ENCODE peak calls at places on chromosomes 2 and 18, in four cellular contexts. L is transverse colon, F is H1, Z is A549. E is an unnamed sample.

GRCh38 chr2:30694286-30695055 is 112.8 kb downstream of the CAPN13 start:
- DNase-seq in L (no peak), F (no peak), Z (no peak), E (no peak)

GRCh38 chr2:241854342-241855244 is 4.1 kb downstream of the PDCD1 start:
- DNase-seq in L (no peak), F (no peak), Z (no peak), E (no peak)

GRCh38 chr2:200862532-200863000 is 1.9 kb downstream of the CLK1 start:
- DNase-seq in L (peak), F (no peak), Z (no peak), E (peak)

GRCh38 chr2:132448771-132449170 is 32.2 kb downstream of the GPR39 start:
- DNase-seq in L (peak), F (no peak), Z (no peak), E (peak)

GRCh38 chr18:5106730-5107129 is 90.3 kb downstream of the AKAIN1 start:
- DNase-seq in L (no peak), F (no peak), Z (no peak), E (no peak)

GRCh38 chr2:85248741-85249524 is 78.9 kb downstream of the TGOLN2 start:
- DNase-seq in L (peak), F (no peak), Z (no peak), E (no peak)

GRCh38 chr18:70245941-70246537 is 40.6 kb upstream of the RTTN start:
- DNase-seq in L (no peak), F (no peak), Z (no peak), E (no peak)

GRCh38 chr2:48344441-48344756 is 185.6 kb upstream of the STON1 start:
- DNase-seq in L (no peak), F (no peak), Z (no peak), E (no peak)

GRCh38 chr2:160365691-160366367 is 127.8 kb downstream of the RBMS1 start:
- DNase-seq in L (peak), F (no peak), Z (no peak), E (no peak)

GRCh38 chr2:3424171-3424795 is 44.8 kb downstream of the TRAPPC12 start:
- DNase-seq in L (no peak), F (no peak), Z (no peak), E (no peak)

GRCh38 chr2:176781570-176782217 is 430.9 kb upstream of the HNRNPA3 start:
- DNase-seq in L (no peak), F (no peak), Z (no peak), E (no peak)

GRCh38 chr2:24620936-24621335 is 129.9 kb downstream of the NCOA1 start:
- DNase-seq in L (no peak), F (no peak), Z (no peak), E (peak)

GRCh38 chr2:86453838-86454237 is 12.7 kb downstream of the KDM3A start:
- DNase-seq in L (peak), F (no peak), Z (no peak), E (peak)

GRCh38 chr2:172889767-172890430 is 154.3 kb downstream of the RAPGEF4 start:
- DNase-seq in L (no peak), F (no peak), Z (no peak), E (no peak)

GRCh38 chr2:39524756-39525635 is 87.9 kb upstream of the MAP4K3 start:
- DNase-seq in L (no peak), F (no peak), Z (no peak), E (no peak)

GRCh38 chr2:134550566-134551164 is 168.1 kb downstream of the TMEM163 start:
- DNase-seq in L (no peak), F (no peak), Z (no peak), E (no peak)

GRCh38 chr2:169877406-169877805 is 50.2 kb downstream of the UBR3 start:
- DNase-seq in L (no peak), F (no peak), Z (no peak), E (no peak)

GRCh38 chr2:237330539-237330938 is 83.4 kb downstream of the COL6A3 start:
- DNase-seq in L (no peak), F (no peak), Z (no peak), E (no peak)

GRCh38 chr18:6058941-6059340 is 163.6 kb upstream of the TMEM200C start:
- DNase-seq in L (no peak), F (no peak), Z (no peak), E (no peak)

GRCh38 chr2:27131429-27131828 is 3.0 kb downstream of the PREB start:
- DNase-seq in L (no peak), F (no peak), Z (no peak), E (no peak)
- H3K4me3 ChIP-seq in L (no peak), F (no peak), Z (no peak), E (no peak)

GRCh38 chr2:121044412-121044811 is 240.6 kb downstream of the TFCP2L1 start:
- DNase-seq in L (peak), F (no peak), Z (no peak), E (no peak)
- TF ChIP-seq POLR2A in L (no peak), F (no peak), Z (no peak), E (no peak)

GRCh38 chr2:111705711-111706323 is 178.2 kb downstream of the ANAPC1 start:
- DNase-seq in L (peak), F (peak), Z (peak), E (no peak)
- H3K27ac ChIP-seq in L (peak), F (peak), Z (peak), E (no peak)

GRCh38 chr2:95025406-95026319 is at the start of gene MAL:
- DNase-seq in L (no peak), F (no peak), Z (no peak), E (no peak)

GRCh38 chr2:95024306-95024880 is 1.1 kb upstream of the MAL start:
- DNase-seq in L (no peak), F (no peak), Z (no peak), E (no peak)

GRCh38 chr2:95024960-95025405 is 525 bp upstream of the MAL start:
- DNase-seq in L (no peak), F (no peak), Z (no peak), E (no peak)

GRCh38 chr2:95027369-95027720 is 1.8 kb downstream of the MAL start:
- DNase-seq in L (no peak), F (no peak), Z (no peak), E (no peak)

GRCh38 chr2:95026471-95027368 is 1.2 kb downstream of the MAL start:
- DNase-seq in L (no peak), F (no peak), Z (no peak), E (no peak)
- H3K4me3 ChIP-seq in L (no peak), F (no peak), Z (peak), E (no peak)

GRCh38 chr18:62992877-62993365 is 277.6 kb downstream of the PHLPP1 start:
- DNase-seq in L (no peak), F (no peak), Z (no peak), E (no peak)
- TF ChIP-seq POLR2A in L (no peak), F (no peak), Z (no peak), E (no peak)

GRCh38 chr2:65660340-65660739 is 227.9 kb upstream of the SPRED2 start:
- DNase-seq in L (no peak), F (no peak), Z (no peak), E (no peak)

GRCh38 chr2:65663831-65664407 is 231.5 kb upstream of the SPRED2 start:
- DNase-seq in L (no peak), F (no peak), Z (no peak), E (no peak)

GRCh38 chr2:65661980-65662653 is 229.7 kb upstream of the SPRED2 start:
- DNase-seq in L (peak), F (no peak), Z (no peak), E (no peak)

GRCh38 chr2:65664931-65665330 is 232.5 kb upstream of the SPRED2 start:
- DNase-seq in L (no peak), F (no peak), Z (no peak), E (no peak)

DNA sequence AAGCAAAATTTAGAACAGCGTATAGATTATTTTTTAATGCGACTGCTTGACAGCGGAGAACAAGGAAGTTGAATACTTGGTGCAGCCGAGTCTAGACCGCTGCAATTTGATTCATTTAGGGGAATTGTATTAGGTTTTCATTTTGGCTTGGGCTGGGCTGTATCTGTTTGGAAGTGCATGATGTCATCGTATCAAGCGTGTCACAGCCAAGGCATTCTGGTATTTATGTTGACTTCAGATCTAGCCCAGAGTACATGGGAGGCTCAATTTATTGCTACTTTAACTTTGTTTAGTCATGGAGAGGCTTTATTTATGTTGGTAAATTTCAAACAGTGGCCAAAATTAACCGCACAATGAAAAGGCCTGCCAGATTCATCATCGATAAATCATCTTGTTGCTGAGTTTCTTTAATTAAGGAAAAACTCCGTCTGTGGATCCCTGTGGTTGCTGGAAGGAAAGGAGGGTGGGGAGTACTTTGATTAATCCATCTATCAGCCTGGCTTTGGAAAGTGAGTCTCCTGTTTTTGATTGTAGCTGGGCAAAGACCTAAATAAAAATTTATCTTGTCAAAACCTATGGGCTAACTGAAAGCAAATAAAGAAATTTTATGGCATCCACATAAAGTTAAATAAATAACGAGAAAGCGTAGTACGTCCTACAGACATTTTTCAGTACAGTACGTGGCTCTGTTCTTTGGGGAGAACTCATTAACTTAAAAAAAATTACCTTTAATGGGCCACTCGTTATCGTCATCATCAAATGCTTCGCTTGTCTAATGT is 230.4 kb upstream of the SPRED2 start:
- DNase-seq in L (peak), F (no peak), Z (no peak), E (no peak)
- H3K27ac ChIP-seq in L (peak), F (no peak), Z (no peak), E (no peak)

GRCh38 chr2:22902662-22903165 is 482.3 kb upstream of the KLHL29 start:
- DNase-seq in L (no peak), F (no peak), Z (no peak), E (peak)

GRCh38 chr2:22900674-22901073 is 484.3 kb upstream of the KLHL29 start:
- DNase-seq in L (no peak), F (no peak), Z (no peak), E (no peak)

GRCh38 chr2:22904126-22904684 is 480.8 kb upstream of the KLHL29 start:
- DNase-seq in L (peak), F (peak), Z (peak), E (peak)

GRCh38 chr2:22903616-22904015 is 481.4 kb upstream of the KLHL29 start:
- DNase-seq in L (no peak), F (no peak), Z (no peak), E (no peak)

DNA sequence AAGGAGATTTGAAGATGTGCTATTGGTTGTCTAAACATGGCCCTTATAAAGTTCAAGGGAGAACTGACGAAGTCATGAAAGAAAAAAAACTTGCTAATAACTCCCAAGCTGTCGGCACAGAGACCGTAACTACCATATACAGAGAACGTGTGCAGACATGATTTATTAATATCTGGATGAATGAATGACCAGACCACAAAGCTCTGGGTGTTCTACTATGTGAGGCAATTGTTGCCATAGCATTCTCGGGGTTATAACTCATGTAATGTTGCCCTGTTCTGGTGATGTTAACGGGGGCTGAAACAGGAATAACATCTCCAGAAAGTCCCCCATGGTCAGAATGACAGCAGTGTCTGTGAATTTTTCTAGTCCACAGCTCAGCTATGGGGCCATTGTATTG is 483.5 kb upstream of the KLHL29 start:
- DNase-seq in L (no peak), F (no peak), Z (no peak), E (no peak)
- H3K4me3 ChIP-seq in L (no peak), F (no peak), Z (no peak), E (no peak)

GRCh38 chr18:34153711-34154110 is 71.0 kb downstream of the NOL4 start:
- DNase-seq in L (no peak), F (no peak), Z (no peak), E (peak)

GRCh38 chr18:34159691-34160185 is 65.0 kb downstream of the NOL4 start:
- DNase-seq in L (no peak), F (no peak), Z (no peak), E (no peak)

GRCh38 chr18:34158881-34159690 is 65.6 kb downstream of the NOL4 start:
- DNase-seq in L (no peak), F (peak), Z (no peak), E (peak)
- TF ChIP-seq POLR2A in L (no peak), F (no peak), Z (no peak), E (no peak)

GRCh38 chr18:49569701-49570100 is 7.8 kb downstream of the LIPG start:
- DNase-seq in L (no peak), F (no peak), Z (no peak), E (no peak)

GRCh38 chr18:49572935-49573334 is 11.1 kb downstream of the LIPG start:
- DNase-seq in L (no peak), F (no peak), Z (no peak), E (no peak)

GRCh38 chr18:49570836-49571235 is 9.0 kb downstream of the LIPG start:
- DNase-seq in L (no peak), F (no peak), Z (no peak), E (no peak)

DNA sequence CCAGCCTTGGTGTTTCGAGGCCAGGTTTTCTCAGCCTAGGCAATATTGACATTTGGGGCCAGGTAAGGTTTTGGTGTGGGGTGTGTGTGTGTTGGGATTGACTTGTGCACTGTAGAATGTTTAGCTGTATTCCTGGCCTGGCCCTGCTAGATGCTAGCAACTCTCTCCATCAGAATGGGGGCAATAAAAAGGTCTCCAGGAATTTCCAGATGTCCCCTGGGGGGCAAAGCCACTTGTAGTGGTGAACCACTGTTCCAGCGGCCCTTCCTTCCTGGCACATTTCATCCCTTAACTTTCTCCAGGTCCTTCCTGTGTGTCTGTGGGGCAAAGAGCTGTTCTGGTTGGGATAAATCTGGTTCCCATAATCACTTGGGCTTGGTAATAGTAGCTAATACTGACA is 12.0 kb downstream of the LIPG start:
- DNase-seq in L (no peak), F (no peak), Z (no peak), E (no peak)
- H3K27ac ChIP-seq in L (no peak), F (no peak), Z (no peak), E (no peak)